ENCODE peak calls at places on chromosome 21, in four cellular contexts. E, X, W and K are unnamed samples.

GRCh38 chr21:37130971-37131370 is 57.9 kb downstream of the TTC3 start:
- DNase-seq in W (no peak), E (no peak), X (no peak), K (no peak)

GRCh38 chr21:43339668-43340067 is 87.3 kb downstream of the SIK1 start:
- DNase-seq in X (no peak), E (no peak), W (no peak), K (no peak)

GRCh38 chr21:42841156-42841915 is 38.0 kb downstream of the WDR4 start:
- DNase-seq in W (no peak), E (no peak), X (no peak), K (no peak)

GRCh38 chr21:28538987-28539622 is 453.6 kb downstream of the LTN1 start:
- DNase-seq in E (no peak), W (no peak), X (no peak), K (peak)

GRCh38 chr21:27505516-27505915 is 538.6 kb upstream of the ADAMTS5 start:
- DNase-seq in X (no peak), E (no peak), W (no peak), K (no peak)

GRCh38 chr21:21997390-21998333 is 999.5 kb downstream of the NCAM2 start:
- DNase-seq in E (no peak), X (no peak), W (no peak), K (no peak)

GRCh38 chr21:42746240-42746592 is 92.8 kb downstream of the PDE9A start:
- DNase-seq in W (no peak), X (no peak), E (no peak), K (no peak)

GRCh38 chr21:41817228-41817627 is 50.4 kb upstream of the RIPK4 start:
- DNase-seq in X (peak), E (peak), W (peak), K (peak)

GRCh38 chr21:9758888-9759287 is 762.5 kb upstream of the TPTE start:
- DNase-seq in X (no peak), E (no peak), W (no peak), K (no peak)

GRCh38 chr21:41701749-41702148 is 65.1 kb downstream of the RIPK4 start:
- DNase-seq in E (no peak), W (no peak), X (no peak), K (no peak)

GRCh38 chr21:43702785-43703067 is 16.2 kb upstream of the PDXK start:
- DNase-seq in X (no peak), W (no peak), E (no peak), K (no peak)

GRCh38 chr21:18646114-18646513 is 242.5 kb upstream of the TMPRSS15 start:
- DNase-seq in X (no peak), E (no peak), W (no peak), K (no peak)

GRCh38 chr21:23374155-23374554 is 2233.1 kb downstream of the MRPL39 start:
- DNase-seq in X (no peak), E (no peak), W (no peak), K (no peak)

GRCh38 chr21:24200052-24200451 is 1407.2 kb downstream of the MRPL39 start:
- DNase-seq in X (no peak), W (no peak), E (no peak), K (no peak)

GRCh38 chr21:27196651-27197050 is 229.8 kb upstream of the ADAMTS5 start:
- DNase-seq in X (no peak), E (no peak), W (no peak), K (no peak)

GRCh38 chr21:37198989-37199924 is 67.9 kb downstream of the VPS26C start:
- DNase-seq in X (no peak), E (no peak), W (no peak), K (peak)

GRCh38 chr21:38306833-38307232 is 50.0 kb downstream of the KCNJ15 start:
- DNase-seq in W (no peak), E (no peak), X (no peak), K (peak)

GRCh38 chr21:38300180-38300579 is 43.4 kb downstream of the KCNJ15 start:
- DNase-seq in W (no peak), E (no peak), X (no peak), K (no peak)

GRCh38 chr21:38301321-38302214 is 44.8 kb downstream of the KCNJ15 start:
- DNase-seq in X (no peak), E (no peak), W (no peak), K (no peak)

GRCh38 chr21:38306407-38306806 is 49.6 kb downstream of the KCNJ15 start:
- DNase-seq in E (no peak), X (no peak), W (no peak), K (no peak)

GRCh38 chr21:38303300-38303699 is 46.5 kb downstream of the KCNJ15 start:
- DNase-seq in X (peak), W (peak), E (no peak), K (peak)
- H3K27ac ChIP-seq in X (no peak), W (peak), E (no peak), K (peak)

GRCh38 chr21:33430858-33431257 is 27.6 kb downstream of the IFNGR2 start:
- DNase-seq in W (no peak), E (no peak), X (no peak), K (no peak)
- H3K27ac ChIP-seq in W (no peak), E (no peak), X (no peak), K (peak)

DNA sequence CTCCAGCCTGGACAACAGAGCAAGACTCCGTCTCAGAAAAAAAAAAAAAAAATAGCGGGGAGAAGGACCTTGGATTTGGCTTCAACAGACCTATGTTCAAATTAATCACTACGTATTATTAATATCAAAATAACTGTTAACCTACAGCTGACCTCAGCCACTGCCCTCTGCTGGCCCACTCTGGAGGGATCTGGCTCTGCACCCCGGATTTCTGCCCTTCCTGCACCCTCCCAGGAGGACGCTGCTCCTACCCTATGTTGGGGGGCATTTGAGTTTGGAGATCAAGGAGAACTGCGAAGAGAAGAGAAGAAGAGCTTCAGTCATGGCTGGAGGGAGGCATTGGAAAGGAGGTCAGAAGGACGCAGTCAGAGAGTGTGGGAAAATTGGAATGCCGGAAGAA is 96.7 kb downstream of the PSMG1 start:
- DNase-seq in W (no peak), E (no peak), X (no peak), K (no peak)
- H3K27ac ChIP-seq in W (no peak), E (no peak), X (no peak), K (no peak)

GRCh38 chr21:45863751-45864150 is 117.8 kb upstream of the COL6A1 start:
- DNase-seq in E (no peak), W (no peak), X (no peak), K (no peak)

GRCh38 chr21:45862544-45863207 is 118.9 kb upstream of the COL6A1 start:
- DNase-seq in E (no peak), W (no peak), X (no peak), K (no peak)

GRCh38 chr21:45861156-45861870 is 120.3 kb upstream of the COL6A1 start:
- DNase-seq in E (no peak), X (no peak), W (no peak), K (no peak)

GRCh38 chr21:45864436-45864835 is 117.1 kb upstream of the COL6A1 start:
- DNase-seq in W (no peak), X (no peak), E (no peak), K (no peak)

DNA sequence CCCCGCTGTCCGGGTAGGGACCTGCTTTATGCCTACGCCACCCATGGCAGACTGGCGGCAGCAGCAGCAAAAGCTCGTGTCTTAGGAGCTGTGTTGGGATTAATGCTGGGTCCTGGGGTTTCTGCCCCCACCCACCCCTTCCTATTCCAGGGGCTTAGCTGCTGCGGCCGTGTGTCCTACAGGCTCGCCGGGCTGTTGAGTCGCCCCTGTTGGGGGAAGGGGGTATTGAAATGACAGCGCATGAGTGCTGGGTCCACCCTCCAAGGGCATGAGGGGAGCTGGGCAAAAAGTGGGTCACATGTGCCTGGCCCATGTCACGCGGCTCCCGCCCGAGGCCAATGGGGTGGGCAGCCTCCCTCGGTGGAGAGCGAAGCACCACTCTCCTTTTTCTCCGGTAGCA is 118.3 kb upstream of the COL6A1 start:
- DNase-seq in W (no peak), X (no peak), E (no peak), K (no peak)
- H3K27ac ChIP-seq in W (no peak), X (no peak), E (no peak), K (no peak)

GRCh38 chr21:45029298-45029967 is 44.9 kb upstream of the ADARB1 start:
- DNase-seq in E (no peak), W (no peak), X (no peak), K (no peak)
- H3K27ac ChIP-seq in E (no peak), W (no peak), X (no peak), K (no peak)

GRCh38 chr21:30216041-30216723 is at the start of gene CLDN8:
- DNase-seq in E (no peak), W (no peak), X (no peak), K (peak)
- H3K27ac ChIP-seq in E (no peak), W (no peak), X (no peak), K (no peak)

DNA sequence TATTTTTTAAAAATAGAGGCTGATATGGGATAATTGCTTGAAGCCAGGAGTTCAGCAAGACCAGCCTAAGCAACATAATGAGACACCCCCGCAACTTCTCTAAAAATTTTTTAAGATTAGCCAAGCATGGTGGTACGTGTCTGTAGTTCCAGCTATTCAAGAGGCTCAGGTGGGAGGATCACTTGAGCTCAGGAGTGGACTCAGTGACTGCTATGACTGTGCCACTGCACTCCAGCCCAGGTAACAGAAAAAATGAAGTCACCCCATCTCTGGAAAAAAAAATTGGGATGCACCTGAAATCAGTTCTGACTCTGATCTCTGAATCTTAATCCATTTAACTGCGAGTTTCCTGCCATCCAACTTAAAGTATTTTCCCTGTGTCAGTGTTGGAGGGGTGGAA is 124.2 kb downstream of the MRPS6 start:
- DNase-seq in E (no peak), W (no peak), X (no peak), K (no peak)
- H3K27ac ChIP-seq in E (no peak), W (no peak), X (no peak), K (no peak)

GRCh38 chr21:16102113-16102512 is 372.3 kb downstream of the USP25 start:
- DNase-seq in X (no peak), E (no peak), W (no peak), K (no peak)
- H3K27ac ChIP-seq in X (peak), E (no peak), W (no peak), K (no peak)

DNA sequence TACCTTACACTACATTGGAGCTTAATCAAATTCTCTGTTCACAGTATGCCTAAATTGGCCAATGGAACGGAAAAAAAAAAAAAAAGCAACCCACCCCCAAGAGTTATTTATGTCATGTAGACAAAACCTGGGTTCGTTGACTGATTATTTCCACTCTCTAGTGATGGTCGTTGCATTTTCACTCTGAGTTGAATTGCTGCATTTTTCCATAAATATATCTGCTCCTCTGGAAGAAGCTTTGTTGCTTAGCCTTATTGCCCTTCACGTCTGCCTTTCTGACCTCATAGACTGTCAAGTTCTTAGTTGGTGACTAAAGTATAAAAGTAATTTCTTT is 90.2 kb upstream of the RUNX1 start:
- DNase-seq in W (no peak), X (no peak), E (no peak), K (no peak)
- H3K27ac ChIP-seq in W (no peak), X (no peak), E (no peak), K (peak)

GRCh38 chr21:31397939-31398338 is 53.9 kb upstream of the TIAM1 start:
- DNase-seq in W (no peak), E (no peak), X (no peak), K (no peak)
- H3K27ac ChIP-seq in W (no peak), E (no peak), X (no peak), K (no peak)